ENCODE peak calls at places on chromosomes 12 and 14, in nine cellular contexts. Y, H, F, P, G, R, X, A and S are unnamed samples.

GRCh38 chr12:1273051-1273450 is 282.0 kb downstream of the ERC1 start:
- DNase-seq in G (no peak), P (peak), F (no peak), R (no peak), Y (no peak), H (no peak), A (no peak), X (no peak), S (no peak)

GRCh38 chr12:25524381-25524780 is 28.7 kb downstream of the LMNTD1 start:
- DNase-seq in F (no peak), R (no peak), A (no peak), Y (no peak), G (no peak), P (no peak), H (no peak), X (no peak), S (no peak)

GRCh38 chr14:94517641-94518257 is 8.5 kb upstream of the SERPINA12 start:
- DNase-seq in X (no peak), A (no peak), R (peak), P (no peak), Y (no peak), G (no peak), H (no peak), F (peak), S (no peak)

GRCh38 chr14:100827751-100828447 is 2.0 kb downstream of the MEG3 start:
- DNase-seq in H (no peak), P (peak), G (no peak), F (no peak), A (no peak), X (peak), R (no peak), Y (no peak), S (no peak)

GRCh38 chr14:99432491-99432890 is 48.2 kb downstream of the SETD3 start:
- DNase-seq in X (no peak), H (peak), Y (no peak), G (no peak), P (no peak), R (no peak), F (no peak), A (no peak), S (no peak)

GRCh38 chr12:106315523-106315922 is 13.0 kb downstream of the TCP11L2 start:
- DNase-seq in P (no peak), Y (no peak), F (no peak), G (no peak), R (peak), A (no peak), H (no peak), X (no peak), S (no peak)

GRCh38 chr12:118503476-118503875 is 127.1 kb downstream of the SUDS3 start:
- DNase-seq in H (no peak), Y (no peak), X (no peak), R (no peak), G (no peak), P (no peak), F (no peak), A (no peak), S (no peak)

GRCh38 chr14:58899317-58899713 is 261.6 kb downstream of the DACT1 start:
- DNase-seq in G (no peak), P (peak), A (no peak), R (no peak), F (no peak), X (peak), H (no peak), Y (no peak), S (no peak)

GRCh38 chr12:41013921-41014642 is 174.0 kb upstream of the PDZRN4 start:
- DNase-seq in R (no peak), P (no peak), H (no peak), F (no peak), A (no peak), G (no peak), X (peak), Y (no peak), S (no peak)

GRCh38 chr12:120495189-120495722 is 657 bp upstream of the DYNLL1 start:
- DNase-seq in R (peak), Y (no peak), G (no peak), P (no peak), F (no peak), A (no peak), H (peak), X (peak), S (no peak)

GRCh38 chr12:47839214-47839613 is 19.5 kb upstream of the HDAC7 start:
- DNase-seq in A (no peak), Y (no peak), F (no peak), H (no peak), G (no peak), R (no peak), P (no peak), X (no peak), S (no peak)

GRCh38 chr12:47841910-47842309 is 22.2 kb upstream of the HDAC7 start:
- DNase-seq in H (no peak), X (peak), P (peak), F (no peak), R (no peak), A (no peak), G (no peak), Y (no peak), S (no peak)

GRCh38 chr12:47840571-47840970 is 20.9 kb upstream of the HDAC7 start:
- DNase-seq in Y (no peak), R (no peak), G (no peak), P (no peak), F (no peak), H (no peak), A (no peak), X (no peak), S (no peak)

GRCh38 chr12:47843226-47843980 is 23.7 kb upstream of the HDAC7 start:
- DNase-seq in R (peak), X (no peak), P (no peak), F (no peak), H (peak), Y (no peak), A (no peak), G (no peak), S (no peak)

DNA sequence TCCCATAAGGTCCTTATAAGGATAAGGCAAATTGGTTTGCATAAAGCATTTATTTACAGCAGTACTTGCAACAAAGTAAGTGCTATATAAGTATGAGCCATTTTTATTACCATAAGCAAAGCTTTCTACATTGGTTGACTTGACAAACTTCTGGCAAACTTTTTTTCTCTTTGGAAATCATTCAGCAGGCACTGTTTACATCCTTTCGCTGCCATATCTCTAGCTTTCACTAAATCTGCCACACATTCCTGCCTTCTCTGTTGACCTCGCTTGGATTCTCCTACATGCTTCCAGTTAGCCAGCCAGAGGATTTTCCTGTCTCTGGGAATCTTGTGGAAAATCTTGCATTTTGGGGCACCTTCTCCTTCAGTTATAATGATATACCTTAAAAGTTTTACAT is 21.8 kb upstream of the HDAC7 start:
- DNase-seq in P (peak), H (no peak), X (no peak), A (no peak), F (no peak), R (no peak), Y (no peak), G (no peak), S (no peak)
- H3K27ac ChIP-seq in P (no peak), H (no peak), X (no peak), A (no peak), F (no peak), R (no peak), Y (no peak), G (no peak), S (no peak)

DNA sequence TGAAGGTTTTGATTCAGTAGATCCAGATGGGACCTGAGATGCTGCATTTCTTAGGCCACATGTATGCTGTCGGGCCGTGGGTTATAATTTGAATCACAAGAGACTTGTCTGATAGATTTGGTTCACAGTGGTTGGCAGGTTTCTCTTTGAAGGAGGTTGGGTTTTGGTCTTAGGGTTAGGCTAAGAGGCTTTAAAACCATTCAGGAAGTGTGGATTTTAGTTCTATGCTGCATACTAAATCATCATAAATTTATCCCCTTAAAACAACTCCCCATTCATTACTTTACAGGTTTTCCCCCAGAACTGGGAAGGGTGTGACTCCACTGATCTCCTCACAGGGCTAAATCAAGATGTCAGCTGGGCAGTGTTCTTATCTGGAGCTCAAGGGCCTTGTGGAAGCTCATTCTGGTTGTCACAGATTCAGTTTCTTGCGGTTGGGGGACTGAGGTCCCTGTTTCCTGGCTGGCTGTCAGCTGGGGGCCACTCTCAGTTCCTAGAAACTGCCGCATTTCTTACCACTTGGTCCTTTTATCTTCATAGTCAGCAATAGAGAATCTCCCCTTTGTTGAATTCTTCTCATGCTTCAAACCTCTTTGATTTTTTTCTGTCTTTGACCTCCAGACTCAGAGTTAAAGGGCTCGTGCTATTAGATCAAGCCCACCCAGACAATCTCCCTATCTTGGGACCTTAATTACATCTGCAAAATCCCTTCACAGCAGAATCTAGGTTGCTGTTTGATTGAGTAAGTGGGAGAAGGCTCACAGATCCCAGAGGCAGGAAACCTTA is 20.6 kb upstream of the PCNX1 start:
- DNase-seq in H (no peak), X (no peak), G (peak), P (no peak), Y (peak), A (no peak), F (no peak), R (peak), S (no peak)
- H3K27ac ChIP-seq in H (no peak), X (no peak), G (peak), P (peak), Y (peak), A (no peak), F (no peak), R (no peak), S (no peak)

GRCh38 chr14:96662116-96662901 is 134.9 kb upstream of the VRK1 start:
- DNase-seq in Y (no peak), H (no peak), F (no peak), P (no peak), G (no peak), X (no peak), R (no peak), A (no peak), S (no peak)
- H3K27ac ChIP-seq in Y (no peak), H (no peak), F (no peak), P (no peak), G (no peak), X (no peak), R (no peak), A (no peak), S (no peak)

GRCh38 chr12:98868076-98868475 is 223.0 kb downstream of the APAF1 start:
- DNase-seq in R (no peak), P (no peak), F (no peak), H (no peak), G (no peak), A (no peak), X (no peak), Y (no peak), S (no peak)
- H3K27ac ChIP-seq in R (peak), P (no peak), F (no peak), H (no peak), G (no peak), A (no peak), X (no peak), Y (no peak), S (peak)

DNA sequence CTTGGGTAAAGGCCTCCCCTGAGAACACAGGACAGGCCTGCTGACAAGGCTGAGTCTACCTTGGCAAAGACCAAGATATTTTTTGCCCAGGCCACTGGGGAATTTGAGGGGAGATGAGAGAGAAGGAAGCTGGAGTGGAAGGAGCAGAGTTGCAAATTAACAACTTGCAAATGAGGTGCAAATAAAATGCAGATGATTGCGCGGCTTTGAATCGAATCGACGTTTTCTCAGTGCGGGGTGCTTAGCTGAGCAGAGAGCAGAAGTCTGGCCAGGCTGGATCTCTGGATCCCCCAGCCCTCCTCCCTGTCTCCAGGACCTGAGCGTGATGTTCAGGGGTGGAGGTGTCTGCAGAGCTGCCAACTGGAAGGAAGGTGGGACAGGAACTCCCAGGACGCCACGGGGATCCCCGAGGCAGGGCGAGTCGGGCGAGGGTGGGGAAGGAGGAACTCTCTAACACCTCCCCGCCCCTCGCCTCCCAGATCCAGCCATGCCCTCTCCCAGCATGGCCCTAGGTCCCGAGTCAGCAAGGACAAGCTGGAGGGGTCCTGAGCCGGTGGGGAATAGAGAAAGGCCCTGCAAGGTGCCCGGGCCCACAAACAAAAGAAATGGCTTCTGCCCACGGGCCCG is 534 bp upstream of the CARMIL3 start:
- DNase-seq in H (no peak), Y (no peak), R (peak), F (no peak), A (no peak), X (no peak), P (no peak), G (no peak), S (no peak)
- H3K27ac ChIP-seq in H (no peak), Y (no peak), R (no peak), F (no peak), A (no peak), X (no peak), P (no peak), G (no peak), S (peak)

GRCh38 chr14:36429692-36430091 is 90.3 kb downstream of the NKX2-1 start:
- DNase-seq in A (no peak), P (no peak), X (peak), R (no peak), Y (no peak), G (no peak), F (no peak), H (no peak), S (no peak)
- H3K27ac ChIP-seq in A (no peak), P (no peak), X (no peak), R (no peak), Y (no peak), G (no peak), F (no peak), H (no peak), S (no peak)

GRCh38 chr14:73616831-73617230 is 4.5 kb downstream of the ACOT6 start:
- DNase-seq in Y (no peak), R (no peak), H (peak), F (no peak), A (no peak), X (no peak), P (no peak), G (no peak), S (no peak)

GRCh38 chr14:73610692-73611091 is 1.6 kb upstream of the ACOT6 start:
- DNase-seq in F (peak), P (peak), R (no peak), H (peak), G (no peak), Y (no peak), X (no peak), A (no peak), S (no peak)

GRCh38 chr14:73612339-73613045 is at the start of gene ACOT6:
- DNase-seq in F (peak), P (peak), R (peak), G (peak), H (peak), X (peak), Y (peak), A (peak), S (peak)

GRCh38 chr14:73613419-73613963 is 1.2 kb downstream of the ACOT6 start:
- DNase-seq in X (no peak), A (no peak), P (no peak), G (no peak), F (peak), Y (no peak), H (no peak), R (no peak), S (no peak)

GRCh38 chr14:73613046-73613383 is 698 bp downstream of the ACOT6 start:
- DNase-seq in G (no peak), X (no peak), H (no peak), R (no peak), F (no peak), A (no peak), P (no peak), Y (no peak), S (no peak)
- H3K27ac ChIP-seq in G (peak), X (no peak), H (no peak), R (no peak), F (peak), A (no peak), P (no peak), Y (no peak), S (peak)